ENCODE peak calls at places on chromosomes 11 and 22, in four cellular contexts. I, D, A and N are unnamed samples.

GRCh38 chr11:45984192-45984591 is 61.7 kb downstream of the LARGE2 start:
- DNase-seq in I (no peak), D (no peak), A (no peak), N (no peak)

GRCh38 chr22:19150482-19151328 is 613 bp upstream of the GSC2 start:
- DNase-seq in I (no peak), D (no peak), A (no peak), N (no peak)

GRCh38 chr11:113119074-113119473 is 157.9 kb downstream of the NCAM1 start:
- DNase-seq in I (no peak), D (no peak), A (no peak), N (no peak)

GRCh38 chr11:102733232-102733875 is 8.6 kb upstream of the MMP8 start:
- DNase-seq in I (peak; percentile 84), D (peak; percentile 68), A (peak; percentile 79), N (peak; percentile 74)

GRCh38 chr11:88398372-88399140 is 61.0 kb upstream of the CTSC start:
- DNase-seq in I (no peak), D (no peak), A (no peak), N (no peak)

GRCh38 chr11:123203934-123204333 is 8.9 kb upstream of the CLMP start:
- DNase-seq in I (no peak), D (no peak), A (no peak), N (no peak)

GRCh38 chr22:48981671-48982070 is 846.0 kb downstream of the BRD1 start:
- DNase-seq in I (no peak), D (no peak), A (no peak), N (no peak)

GRCh38 chr11:113114452-113115027 is 153.3 kb downstream of the NCAM1 start:
- DNase-seq in I (peak; percentile 55), D (no peak), A (peak; percentile 80), N (peak; percentile 46)

GRCh38 chr11:101129203-101129943 is at the start of gene PGR:
- DNase-seq in I (no peak), D (peak; percentile 49), A (no peak), N (no peak)

GRCh38 chr22:33400061-33400840 is 342.1 kb upstream of the SYN3 start:
- DNase-seq in I (no peak), D (no peak), A (no peak), N (no peak)

GRCh38 chr22:20610243-20610686 is 102.9 kb downstream of the MED15 start:
- DNase-seq in I (no peak), D (peak; percentile 30), A (no peak), N (no peak)

GRCh38 chr22:22662095-22662494 is 17.7 kb downstream of the GGTLC2 start:
- DNase-seq in I (no peak), D (no peak), A (no peak), N (no peak)

GRCh38 chr11:73426184-73426845 is 50.1 kb downstream of the RELT start:
- DNase-seq in I (no peak), D (no peak), A (no peak), N (no peak)

GRCh38 chr11:73428227-73428626 is 52.0 kb downstream of the RELT start:
- DNase-seq in I (no peak), D (no peak), A (no peak), N (no peak)

GRCh38 chr11:73429121-73429740 is 53.0 kb downstream of the RELT start:
- DNase-seq in I (no peak), D (no peak), A (no peak), N (no peak)

GRCh38 chr11:73423506-73423905 is 47.3 kb downstream of the RELT start:
- DNase-seq in I (no peak), D (no peak), A (no peak), N (no peak)

DNA sequence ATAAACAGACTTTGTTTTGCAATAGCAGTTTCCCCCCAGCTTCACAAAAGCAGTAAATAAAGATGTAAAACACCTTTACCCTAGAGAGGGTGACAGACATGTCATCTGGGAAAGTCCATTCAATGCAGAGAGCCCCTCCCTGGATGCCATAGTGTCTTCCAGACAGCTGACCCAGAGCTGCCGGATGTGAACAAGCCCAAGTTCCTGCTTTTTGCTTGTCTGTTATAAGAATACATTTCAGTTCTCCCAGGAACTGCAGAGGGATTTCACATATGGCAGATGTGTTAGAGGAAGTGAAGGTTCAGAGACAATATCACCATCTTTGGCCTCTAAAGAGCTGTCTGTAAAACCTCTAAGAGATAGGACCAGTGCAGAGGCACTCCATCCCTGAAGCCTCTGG is 48.9 kb downstream of the RELT start:
- DNase-seq in I (no peak), D (peak; percentile 73), A (no peak), N (no peak)
- TF ChIP-seq CTCF in I (no peak), D (no peak), A (no peak), N (no peak)

GRCh38 chr11:396948-397548 is 3.0 kb downstream of the PKP3 start:
- DNase-seq in I (peak; percentile 86), D (peak; percentile 58), A (no peak), N (no peak)
- TF ChIP-seq CTCF in I (peak; percentile 40), D (peak; percentile 56), A (peak; percentile 24), N (no peak)

DNA sequence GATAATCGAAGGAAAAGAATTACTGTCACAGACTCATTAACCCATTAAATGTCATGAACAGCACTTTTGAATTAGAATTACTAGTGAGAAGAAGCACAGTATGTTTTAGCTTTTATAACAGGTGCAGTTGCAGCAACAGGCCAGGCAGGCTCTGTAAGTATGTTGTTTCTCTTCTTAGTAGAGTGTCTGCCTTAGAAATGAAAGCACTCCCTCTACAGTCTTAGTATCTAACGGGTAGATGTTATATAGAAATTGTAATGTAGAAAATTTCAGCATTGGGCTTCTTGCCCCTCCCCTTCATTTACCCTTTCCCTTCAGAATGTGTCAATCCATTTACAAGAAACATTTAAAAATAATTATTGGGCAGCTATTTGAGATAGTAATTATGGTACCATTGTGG is 87.4 kb downstream of the HIPK3 start:
- DNase-seq in I (no peak), D (no peak), A (no peak), N (no peak)
- TF ChIP-seq CTCF in I (no peak), D (no peak), A (no peak), N (no peak)

DNA sequence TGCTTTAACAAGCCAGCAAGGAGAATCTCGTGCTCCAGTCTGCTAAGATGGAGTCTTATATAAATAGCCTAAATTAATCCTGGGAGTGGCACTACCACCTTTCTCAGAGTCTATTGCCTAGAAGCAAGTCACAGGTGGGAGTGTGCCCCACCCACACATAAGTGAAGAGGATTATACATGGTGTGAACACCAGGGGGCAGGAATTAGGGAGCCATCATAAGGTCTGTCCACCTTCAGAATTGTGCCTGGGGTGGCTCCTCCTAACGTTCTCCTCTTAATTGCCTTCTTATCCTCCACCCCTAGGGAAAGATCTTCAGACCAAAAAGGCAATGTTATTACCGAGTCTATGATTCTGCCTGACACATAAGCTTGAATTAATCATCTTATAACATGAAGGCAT is 276.8 kb upstream of the SESN3 start:
- DNase-seq in I (no peak), D (no peak), A (no peak), N (no peak)
- TF ChIP-seq CTCF in I (no peak), D (no peak), A (no peak), N (no peak)

DNA sequence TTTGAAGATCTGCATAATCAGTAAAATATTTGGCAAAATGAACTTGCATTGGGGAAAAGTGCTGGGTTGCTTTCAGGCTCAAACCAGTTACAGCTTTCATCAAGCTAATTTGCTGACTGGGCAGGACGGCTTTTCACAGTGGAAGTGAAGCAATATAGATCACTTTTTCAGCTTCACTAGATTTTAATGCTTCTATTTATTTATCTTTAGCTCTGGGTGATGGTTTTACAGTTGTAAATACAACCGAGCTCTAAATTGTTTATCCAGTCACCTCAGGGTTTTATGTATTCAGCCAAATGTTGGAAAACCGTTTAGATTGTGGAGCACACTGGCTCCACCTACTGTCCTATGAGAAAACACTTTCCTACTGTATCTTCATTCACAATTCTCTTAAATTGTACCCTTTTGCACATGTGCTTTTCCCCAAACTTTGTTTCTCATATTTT is 58.2 kb downstream of the ACER3 start:
- DNase-seq in I (no peak), D (no peak), A (no peak), N (peak; percentile 5)
- TF ChIP-seq CTCF in I (peak; percentile 7), D (peak; percentile 70), A (peak; percentile 61), N (peak; percentile 64)

GRCh38 chr11:70180906-70181305 is 22.2 kb upstream of the FADD start:
- DNase-seq in I (no peak), D (no peak), A (no peak), N (no peak)

GRCh38 chr11:70173018-70173417 is 30.1 kb upstream of the FADD start:
- DNase-seq in I (no peak), D (no peak), A (no peak), N (no peak)

GRCh38 chr11:70174846-70175764 is 28.0 kb upstream of the FADD start:
- DNase-seq in I (no peak), D (no peak), A (no peak), N (no peak)

GRCh38 chr11:70182266-70182665 is 20.8 kb upstream of the FADD start:
- DNase-seq in I (no peak), D (no peak), A (no peak), N (no peak)

DNA sequence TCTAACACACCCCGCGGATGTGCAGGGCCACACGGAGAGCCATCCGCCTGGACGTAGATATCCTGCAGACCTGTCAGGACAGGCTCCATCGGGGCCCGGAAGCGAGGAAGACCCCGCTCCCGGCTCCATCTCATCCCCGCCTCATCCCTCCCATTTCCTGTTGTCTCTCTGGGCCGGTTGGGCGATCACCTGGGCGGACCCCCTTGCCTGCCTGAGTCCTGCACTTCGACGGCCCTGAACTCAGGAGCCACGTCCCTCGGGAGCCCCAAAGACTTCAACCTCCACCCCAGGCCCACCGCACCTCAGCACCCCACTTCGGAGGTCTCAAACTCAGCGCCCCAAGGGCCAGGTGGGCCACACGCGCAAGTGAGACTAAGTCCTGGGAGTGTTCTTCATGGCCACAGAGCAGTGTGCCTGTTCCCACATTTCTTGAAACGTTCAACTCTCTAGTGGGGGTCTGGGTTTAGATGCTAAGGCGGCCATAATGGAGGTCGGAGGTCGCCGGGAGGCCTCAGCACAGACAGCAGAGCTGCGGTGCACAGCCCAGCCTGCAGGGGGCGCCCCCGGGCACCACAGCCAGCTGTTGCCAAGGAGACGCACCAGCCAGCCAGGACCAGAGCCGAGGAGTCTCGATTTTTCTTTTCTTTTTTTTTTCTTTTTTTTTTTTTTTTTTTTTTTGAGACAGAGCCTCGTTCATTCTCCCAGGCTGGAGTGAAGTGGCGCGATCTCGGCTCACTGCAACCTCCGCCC is 26.0 kb upstream of the FADD start:
- DNase-seq in I (peak; percentile 54), D (peak; percentile 60), A (peak; percentile 39), N (peak; percentile 55)
- TF ChIP-seq CTCF in I (no peak), D (peak; percentile 52), A (no peak), N (peak; percentile 69)

GRCh38 chr22:39185601-39186012 is 33.1 kb upstream of the CBX7 start:
- DNase-seq in I (no peak), D (peak; percentile 67), A (no peak), N (no peak)
- TF ChIP-seq CTCF in I (no peak), D (peak; percentile 21), A (no peak), N (peak; percentile 10)

GRCh38 chr22:41479671-41480396 is 10.9 kb downstream of the ACO2 start:
- DNase-seq in I (no peak), D (no peak), A (no peak), N (no peak)
- TF ChIP-seq CTCF in I (no peak), D (no peak), A (no peak), N (no peak)

DNA sequence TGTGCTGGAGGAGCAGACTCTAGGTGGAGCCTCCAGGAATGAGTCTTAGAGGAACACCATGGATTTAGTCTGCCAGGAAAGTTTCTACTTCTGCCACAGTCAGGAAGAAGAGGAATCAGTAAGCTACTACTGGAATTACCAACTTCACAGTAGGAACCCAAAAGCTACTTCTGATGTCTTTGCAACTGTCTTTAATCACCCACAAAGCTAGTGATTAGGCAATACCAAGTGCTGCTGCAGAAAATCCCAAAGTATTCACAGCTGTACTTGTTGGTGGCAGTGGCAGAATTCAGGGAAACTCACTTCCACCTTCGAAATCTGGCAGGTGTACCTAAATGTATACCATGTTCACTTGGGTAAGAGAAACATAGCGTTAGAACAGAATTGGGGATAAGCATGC is 264.5 kb upstream of the SORL1-AS1 start:
- DNase-seq in I (no peak), D (no peak), A (no peak), N (no peak)
- TF ChIP-seq CTCF in I (no peak), D (no peak), A (no peak), N (no peak)